ENCODE peak calls at places on chromosomes 16 and 17, in four cellular contexts. Z, Q, V and R are unnamed samples.

GRCh38 chr17:30414486-30414885 is 35.8 kb downstream of the CPD start:
- DNase-seq in Z (no peak), Q (no peak), V (no peak), R (no peak)

GRCh38 chr17:74430706-74431567 is 951 bp upstream of the GPRC5C start:
- DNase-seq in Z (peak), Q (peak), V (peak), R (peak)

GRCh38 chr16:59039066-59039465 is 304.9 kb upstream of the GOT2 start:
- DNase-seq in Z (no peak), Q (no peak), V (no peak), R (no peak)

GRCh38 chr17:61477204-61477834 is 25.1 kb downstream of the TBX4 start:
- DNase-seq in Z (no peak), Q (no peak), V (no peak), R (no peak)

GRCh38 chr17:74408262-74408661 is 23.6 kb upstream of the GPRC5C start:
- DNase-seq in Z (no peak), Q (peak), V (no peak), R (no peak)

GRCh38 chr17:72516772-72517399 is 396.1 kb downstream of the SOX9 start:
- DNase-seq in Z (no peak), Q (no peak), V (no peak), R (peak)

GRCh38 chr16:56938664-56939513 is 6.9 kb downstream of the HERPUD1 start:
- DNase-seq in Z (no peak), Q (no peak), V (no peak), R (no peak)

GRCh38 chr17:45164734-45165269 is 3.1 kb downstream of the HEXIM2 start:
- DNase-seq in Z (no peak), Q (no peak), V (no peak), R (no peak)

GRCh38 chr16:49696414-49697101 is 159.4 kb downstream of the ZNF423 start:
- DNase-seq in Z (no peak), Q (no peak), V (no peak), R (no peak)

GRCh38 chr16:17070882-17071592 is 399.7 kb downstream of the XYLT1 start:
- DNase-seq in Z (peak), Q (no peak), V (peak), R (peak)

GRCh38 chr16:88804552-88805339 is 1.2 kb downstream of the CDT1 start:
- DNase-seq in Z (no peak), Q (peak), V (peak), R (no peak)

GRCh38 chr16:86252596-86252995 is 257.7 kb upstream of the FOXF1 start:
- DNase-seq in Z (no peak), Q (peak), V (no peak), R (no peak)

GRCh38 chr16:63623551-63624039 is 1498.3 kb downstream of the CDH11 start:
- DNase-seq in Z (no peak), Q (no peak), V (no peak), R (no peak)

GRCh38 chr16:68596266-68596665 is 48.8 kb upstream of the CDH3 start:
- DNase-seq in Z (no peak), Q (no peak), V (no peak), R (no peak)

GRCh38 chr17:58088624-58089023 is 5.4 kb downstream of the DYNLL2 start:
- DNase-seq in Z (no peak), Q (no peak), V (no peak), R (no peak)

GRCh38 chr16:35795361-35796029 is 2336.1 kb downstream of the TP53TG3F start:
- DNase-seq in Z (no peak), Q (no peak), V (no peak), R (no peak)

GRCh38 chr16:11084484-11085024 is 140.2 kb downstream of the CLEC16A start:
- DNase-seq in Z (no peak), Q (peak), V (no peak), R (no peak)

GRCh38 chr17:1999557-2000251 is 25.4 kb downstream of the RTN4RL1 start:
- DNase-seq in Z (no peak), Q (no peak), V (no peak), R (no peak)

GRCh38 chr17:78779848-78780247 is 2.2 kb downstream of the CYTH1 start:
- DNase-seq in Z (no peak), Q (no peak), V (no peak), R (no peak)

GRCh38 chr17:13728751-13729150 is 127.0 kb upstream of the HS3ST3A1 start:
- DNase-seq in Z (no peak), Q (no peak), V (no peak), R (no peak)

GRCh38 chr17:39568710-39569109 is 39.0 kb downstream of the NEUROD2 start:
- DNase-seq in Z (no peak), Q (no peak), V (no peak), R (no peak)

GRCh38 chr17:39579318-39580081 is 28.2 kb downstream of the NEUROD2 start:
- DNase-seq in Z (no peak), Q (no peak), V (no peak), R (no peak)

GRCh38 chr17:39576187-39576586 is 31.5 kb downstream of the NEUROD2 start:
- DNase-seq in Z (no peak), Q (no peak), V (no peak), R (peak)

GRCh38 chr17:39578272-39578671 is 29.4 kb downstream of the NEUROD2 start:
- DNase-seq in Z (no peak), Q (no peak), V (no peak), R (no peak)

DNA sequence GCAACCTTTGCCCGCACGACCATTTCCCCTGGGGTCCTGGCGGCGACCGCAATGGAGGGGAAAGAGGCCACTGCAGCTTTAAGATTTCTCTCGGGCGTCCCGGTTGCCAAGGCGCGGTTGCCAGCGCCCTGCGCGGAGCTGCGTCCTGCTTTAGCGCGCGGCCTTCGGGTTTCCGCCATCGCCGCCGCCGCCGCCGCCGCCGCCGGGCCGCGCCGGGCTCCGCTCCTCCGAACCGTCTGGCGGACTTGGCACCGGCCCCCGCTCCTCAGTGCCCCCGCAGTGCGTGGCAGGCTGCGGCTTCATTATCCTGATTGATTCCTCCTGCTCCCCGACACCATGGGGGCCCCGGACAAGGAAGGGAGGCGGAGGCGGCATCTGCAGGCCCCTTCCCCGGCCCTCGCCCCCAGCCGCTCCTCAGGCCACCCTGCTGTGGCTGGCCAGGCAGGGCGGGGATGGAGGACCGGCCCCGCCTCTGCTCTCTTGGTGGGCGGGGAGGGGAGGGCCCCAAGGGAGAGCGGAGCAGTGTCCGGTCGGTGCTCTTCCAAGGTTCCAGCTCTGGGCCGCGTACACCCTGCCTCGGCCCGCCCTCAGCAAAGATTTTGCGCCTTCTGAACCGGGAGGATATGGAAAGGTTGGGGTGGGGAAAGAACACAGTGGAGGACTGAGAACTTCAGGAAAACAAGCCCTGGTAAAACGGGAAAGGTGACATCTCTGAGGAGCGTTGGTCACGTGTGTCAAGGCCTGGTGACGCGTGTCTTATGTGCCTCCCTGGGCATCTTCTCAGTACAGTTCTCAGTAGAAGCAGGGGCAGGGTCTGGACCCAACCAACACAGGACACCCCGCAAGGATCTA is 34.0 kb downstream of the NEUROD2 start:
- DNase-seq in Z (no peak), Q (peak), V (peak), R (no peak)
- TF ChIP-seq SPI1 in Z (no peak), Q (no peak), V (no peak), R (no peak)

GRCh38 chr16:22374311-22375116 is at the start of gene CDR2:
- DNase-seq in Z (peak), Q (peak), V (peak), R (peak)
- TF ChIP-seq POLR2AphosphoS5 in Z (peak), Q (peak), V (peak), R (peak)

DNA sequence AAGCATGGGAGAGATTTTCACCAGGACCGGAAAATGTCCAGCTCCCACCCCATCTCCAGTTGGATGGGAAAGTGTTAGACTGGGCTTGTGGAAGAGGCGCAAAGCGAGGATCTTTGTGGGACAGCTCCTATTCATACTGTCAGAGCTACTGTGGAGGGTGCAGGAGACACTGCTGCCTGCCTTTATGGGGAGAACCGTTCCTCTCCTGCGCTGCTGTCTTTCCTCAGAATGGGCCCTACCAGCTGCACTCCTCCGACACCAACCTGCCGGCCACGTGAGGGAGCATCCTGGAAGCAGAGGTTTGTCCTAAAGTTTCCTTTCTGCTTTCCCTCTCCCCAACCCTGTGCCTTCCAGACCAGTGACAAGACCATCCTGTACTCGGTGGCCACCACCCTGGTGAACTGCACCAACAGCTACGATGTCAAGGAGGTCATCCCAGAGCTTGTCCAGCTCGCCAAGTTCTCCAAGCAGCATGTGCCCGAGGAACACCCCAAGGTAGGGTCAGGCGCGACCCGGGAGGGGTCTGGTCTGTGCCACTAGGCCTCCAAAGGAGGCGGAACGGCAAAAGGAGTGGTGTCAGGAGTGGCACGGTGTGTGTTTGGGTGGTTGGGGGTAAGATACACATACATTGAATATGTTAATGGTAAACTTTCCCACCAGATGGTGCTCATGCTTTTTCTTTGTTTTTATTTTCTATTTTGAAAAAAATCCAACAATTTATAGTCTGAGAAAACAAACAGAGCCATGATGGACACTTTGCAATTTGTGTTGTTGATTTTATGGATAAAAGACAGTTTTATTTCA is 23.0 kb downstream of the SLC35G3 start:
- DNase-seq in Z (no peak), Q (no peak), V (peak), R (no peak)
- TF ChIP-seq SPI1 in Z (no peak), Q (no peak), V (no peak), R (no peak)

GRCh38 chr17:47948706-47949196 is 7.4 kb downstream of the PNPO start:
- DNase-seq in Z (no peak), Q (no peak), V (no peak), R (no peak)
- TF ChIP-seq POLR2AphosphoS5 in Z (no peak), Q (no peak), V (no peak), R (no peak)